ENCODE peak calls at places on chromosome 18, in nine cellular contexts. One of them, this sample, is unnamed.

GRCh38 chr18:76058146-76058545 is 436.9 kb downstream of the ZNF516 start:
- DNase-seq in stomach: no peak
- DNase-seq in K562: no peak
- DNase-seq in endothelial cell of umbilical vein: no peak
- DNase-seq in Panc1: no peak
- DNase-seq in spleen: no peak
- DNase-seq in HepG2: no peak
- DNase-seq in sigmoid colon: no peak
- DNase-seq in esophagus muscularis mucosa: peak; percentile 60
- DNase-seq in this sample: no peak

GRCh38 chr18:67285583-67285982 is 230.9 kb downstream of the DSEL start:
- DNase-seq in stomach: no peak
- DNase-seq in K562: no peak
- DNase-seq in endothelial cell of umbilical vein: no peak
- DNase-seq in Panc1: no peak
- DNase-seq in spleen: no peak
- DNase-seq in HepG2: no peak
- DNase-seq in sigmoid colon: no peak
- DNase-seq in esophagus muscularis mucosa: no peak
- DNase-seq in this sample: no peak

GRCh38 chr18:36993068-36993467 is 164.1 kb downstream of the KIAA1328 start:
- DNase-seq in stomach: no peak
- DNase-seq in K562: no peak
- DNase-seq in endothelial cell of umbilical vein: peak; percentile 21
- DNase-seq in Panc1: no peak
- DNase-seq in spleen: no peak
- DNase-seq in HepG2: no peak
- DNase-seq in sigmoid colon: no peak
- DNase-seq in esophagus muscularis mucosa: no peak
- DNase-seq in this sample: no peak

GRCh38 chr18:37231251-37231650 is 334.3 kb downstream of the CELF4 start:
- DNase-seq in stomach: no peak
- DNase-seq in K562: no peak
- DNase-seq in endothelial cell of umbilical vein: no peak
- DNase-seq in Panc1: no peak
- DNase-seq in spleen: no peak
- DNase-seq in HepG2: no peak
- DNase-seq in sigmoid colon: no peak
- DNase-seq in esophagus muscularis mucosa: no peak
- DNase-seq in this sample: no peak

GRCh38 chr18:21599585-21600525 is 649 bp downstream of the ESCO1 start:
- DNase-seq in stomach: peak; percentile 78
- DNase-seq in K562: peak; percentile 79
- DNase-seq in endothelial cell of umbilical vein: peak; percentile 30
- DNase-seq in Panc1: no peak
- DNase-seq in spleen: peak; percentile 95
- DNase-seq in HepG2: peak; percentile 62
- DNase-seq in sigmoid colon: peak; percentile 76
- DNase-seq in esophagus muscularis mucosa: peak; percentile 92
- DNase-seq in this sample: peak; percentile 73

GRCh38 chr18:61606068-61606660 is 272.9 kb downstream of the CDH20 start:
- DNase-seq in stomach: no peak
- DNase-seq in K562: no peak
- DNase-seq in endothelial cell of umbilical vein: no peak
- DNase-seq in Panc1: no peak
- DNase-seq in spleen: no peak
- DNase-seq in HepG2: no peak
- DNase-seq in sigmoid colon: no peak
- DNase-seq in esophagus muscularis mucosa: no peak
- DNase-seq in this sample: no peak

GRCh38 chr18:1075310-1075709 is 170.6 kb downstream of the ADCYAP1 start:
- DNase-seq in stomach: no peak
- DNase-seq in K562: no peak
- DNase-seq in endothelial cell of umbilical vein: no peak
- DNase-seq in Panc1: no peak
- DNase-seq in spleen: no peak
- DNase-seq in HepG2: no peak
- DNase-seq in sigmoid colon: no peak
- DNase-seq in esophagus muscularis mucosa: no peak
- DNase-seq in this sample: no peak

GRCh38 chr18:74994502-74995403 is 214.2 kb downstream of the PTGR3 start:
- DNase-seq in stomach: no peak
- DNase-seq in K562: no peak
- DNase-seq in endothelial cell of umbilical vein: peak; percentile 75
- DNase-seq in Panc1: peak; percentile 80
- DNase-seq in spleen: no peak
- DNase-seq in HepG2: no peak
- DNase-seq in sigmoid colon: no peak
- DNase-seq in esophagus muscularis mucosa: no peak
- DNase-seq in this sample: peak; percentile 38

GRCh38 chr18:62545098-62545497 is 22.3 kb downstream of the ZCCHC2 start:
- DNase-seq in stomach: no peak
- DNase-seq in K562: no peak
- DNase-seq in endothelial cell of umbilical vein: no peak
- DNase-seq in Panc1: no peak
- DNase-seq in spleen: no peak
- DNase-seq in HepG2: no peak
- DNase-seq in sigmoid colon: no peak
- DNase-seq in esophagus muscularis mucosa: no peak
- DNase-seq in this sample: no peak

GRCh38 chr18:46163941-46164499 is 59.8 kb downstream of the HAUS1 start:
- DNase-seq in stomach: no peak
- DNase-seq in K562: no peak
- DNase-seq in endothelial cell of umbilical vein: no peak
- DNase-seq in Panc1: no peak
- DNase-seq in spleen: no peak
- DNase-seq in HepG2: no peak
- DNase-seq in sigmoid colon: no peak
- DNase-seq in esophagus muscularis mucosa: no peak
- DNase-seq in this sample: no peak

GRCh38 chr18:77821892-77822291 is 572.2 kb downstream of the GALR1 start:
- DNase-seq in stomach: no peak
- DNase-seq in K562: no peak
- DNase-seq in endothelial cell of umbilical vein: no peak
- DNase-seq in Panc1: no peak
- DNase-seq in spleen: no peak
- DNase-seq in HepG2: no peak
- DNase-seq in sigmoid colon: no peak
- DNase-seq in esophagus muscularis mucosa: no peak
- DNase-seq in this sample: no peak

GRCh38 chr18:57397440-57397839 is 37.7 kb upstream of the ONECUT2 start:
- DNase-seq in stomach: no peak
- DNase-seq in K562: no peak
- DNase-seq in endothelial cell of umbilical vein: no peak
- DNase-seq in Panc1: peak; percentile 10
- DNase-seq in spleen: no peak
- DNase-seq in HepG2: no peak
- DNase-seq in sigmoid colon: no peak
- DNase-seq in esophagus muscularis mucosa: no peak
- DNase-seq in this sample: no peak

GRCh38 chr18:76203552-76203951 is 291.5 kb downstream of the ZNF516 start:
- DNase-seq in stomach: no peak
- DNase-seq in K562: no peak
- DNase-seq in endothelial cell of umbilical vein: no peak
- DNase-seq in Panc1: no peak
- DNase-seq in spleen: no peak
- DNase-seq in HepG2: no peak
- DNase-seq in sigmoid colon: no peak
- DNase-seq in esophagus muscularis mucosa: no peak
- DNase-seq in this sample: no peak

DNA sequence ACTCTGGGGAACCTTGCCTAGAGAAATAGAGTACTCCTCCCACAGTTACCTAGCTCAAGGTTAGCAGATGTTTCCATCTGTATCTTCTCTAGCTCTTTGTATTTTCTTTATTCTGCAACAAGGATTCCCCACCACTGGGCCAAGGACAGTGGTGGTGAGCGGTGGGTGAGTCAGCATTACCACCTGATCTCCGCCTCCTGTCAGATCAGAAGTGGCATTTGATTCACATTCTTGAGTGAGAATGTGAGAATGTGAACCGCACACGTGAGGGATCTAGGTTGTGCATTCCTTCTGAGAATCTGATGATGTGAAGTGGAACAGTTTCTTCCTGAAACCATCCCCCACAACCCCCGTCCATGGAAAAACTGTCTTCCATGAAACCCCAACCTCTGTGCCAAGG is 9.0 kb downstream of the EPB41L3 start:
- DNase-seq in stomach: no peak
- DNase-seq in K562: no peak
- DNase-seq in endothelial cell of umbilical vein: no peak
- DNase-seq in Panc1: no peak
- DNase-seq in spleen: no peak
- DNase-seq in HepG2: no peak
- DNase-seq in sigmoid colon: no peak
- DNase-seq in esophagus muscularis mucosa: no peak
- DNase-seq in this sample: no peak
- TF ChIP-seq POLR2AphosphoS5 in stomach: no peak
- TF ChIP-seq POLR2AphosphoS5 in K562: no peak
- TF ChIP-seq POLR2AphosphoS5 in endothelial cell of umbilical vein: no peak
- TF ChIP-seq POLR2AphosphoS5 in Panc1: no peak
- TF ChIP-seq POLR2AphosphoS5 in spleen: no peak
- TF ChIP-seq POLR2AphosphoS5 in HepG2: no peak
- TF ChIP-seq POLR2AphosphoS5 in sigmoid colon: no peak
- TF ChIP-seq POLR2AphosphoS5 in esophagus muscularis mucosa: no peak
- TF ChIP-seq POLR2AphosphoS5 in this sample: no peak

GRCh38 chr18:33205777-33206176 is 234.7 kb downstream of the CCDC178 start:
- DNase-seq in stomach: no peak
- DNase-seq in K562: no peak
- DNase-seq in endothelial cell of umbilical vein: no peak
- DNase-seq in Panc1: no peak
- DNase-seq in spleen: no peak
- DNase-seq in HepG2: no peak
- DNase-seq in sigmoid colon: no peak
- DNase-seq in esophagus muscularis mucosa: no peak
- DNase-seq in this sample: no peak

GRCh38 chr18:33195795-33196194 is 244.7 kb downstream of the CCDC178 start:
- DNase-seq in stomach: no peak
- DNase-seq in K562: no peak
- DNase-seq in endothelial cell of umbilical vein: no peak
- DNase-seq in Panc1: no peak
- DNase-seq in spleen: no peak
- DNase-seq in HepG2: no peak
- DNase-seq in sigmoid colon: no peak
- DNase-seq in esophagus muscularis mucosa: no peak
- DNase-seq in this sample: no peak

GRCh38 chr18:33201509-33201926 is 239.0 kb downstream of the CCDC178 start:
- DNase-seq in stomach: no peak
- DNase-seq in K562: no peak
- DNase-seq in endothelial cell of umbilical vein: peak; percentile 75
- DNase-seq in Panc1: no peak
- DNase-seq in spleen: no peak
- DNase-seq in HepG2: peak; percentile 22
- DNase-seq in sigmoid colon: no peak
- DNase-seq in esophagus muscularis mucosa: no peak
- DNase-seq in this sample: peak; percentile 9
- TF ChIP-seq CTCF in stomach: no peak
- TF ChIP-seq CTCF in K562: no peak
- TF ChIP-seq CTCF in endothelial cell of umbilical vein: peak; percentile 77
- TF ChIP-seq CTCF in Panc1: peak; percentile 64
- TF ChIP-seq CTCF in spleen: peak; percentile 37
- TF ChIP-seq CTCF in HepG2: peak; percentile 37
- TF ChIP-seq CTCF in sigmoid colon: no peak
- TF ChIP-seq CTCF in esophagus muscularis mucosa: no peak
- TF ChIP-seq CTCF in this sample: peak; percentile 32

GRCh38 chr18:49525981-49526380 is 35.9 kb upstream of the LIPG start:
- DNase-seq in stomach: no peak
- DNase-seq in K562: no peak
- DNase-seq in endothelial cell of umbilical vein: no peak
- DNase-seq in Panc1: no peak
- DNase-seq in spleen: peak; percentile 13
- DNase-seq in HepG2: no peak
- DNase-seq in sigmoid colon: no peak
- DNase-seq in esophagus muscularis mucosa: peak; percentile 91
- DNase-seq in this sample: no peak

GRCh38 chr18:49524951-49525350 is 36.9 kb upstream of the LIPG start:
- DNase-seq in stomach: no peak
- DNase-seq in K562: no peak
- DNase-seq in endothelial cell of umbilical vein: no peak
- DNase-seq in Panc1: no peak
- DNase-seq in spleen: peak; percentile 43
- DNase-seq in HepG2: no peak
- DNase-seq in sigmoid colon: no peak
- DNase-seq in esophagus muscularis mucosa: peak; percentile 57
- DNase-seq in this sample: no peak

GRCh38 chr18:49529596-49529995 is 32.3 kb upstream of the LIPG start:
- DNase-seq in stomach: no peak
- DNase-seq in K562: no peak
- DNase-seq in endothelial cell of umbilical vein: no peak
- DNase-seq in Panc1: no peak
- DNase-seq in spleen: no peak
- DNase-seq in HepG2: no peak
- DNase-seq in sigmoid colon: no peak
- DNase-seq in esophagus muscularis mucosa: no peak
- DNase-seq in this sample: no peak

GRCh38 chr18:49524349-49524748 is 37.3 kb upstream of the C18orf32 start:
- DNase-seq in stomach: no peak
- DNase-seq in K562: peak; percentile 50
- DNase-seq in endothelial cell of umbilical vein: peak; percentile 5
- DNase-seq in Panc1: no peak
- DNase-seq in spleen: peak; percentile 13
- DNase-seq in HepG2: no peak
- DNase-seq in sigmoid colon: no peak
- DNase-seq in esophagus muscularis mucosa: peak; percentile 64
- DNase-seq in this sample: no peak

GRCh38 chr18:49527631-49528327 is 34.1 kb upstream of the LIPG start:
- DNase-seq in stomach: no peak
- DNase-seq in K562: no peak
- DNase-seq in endothelial cell of umbilical vein: no peak
- DNase-seq in Panc1: no peak
- DNase-seq in spleen: no peak
- DNase-seq in HepG2: no peak
- DNase-seq in sigmoid colon: no peak
- DNase-seq in esophagus muscularis mucosa: no peak
- DNase-seq in this sample: no peak
- H3K27ac ChIP-seq in stomach: no peak overlapping the region
- H3K27ac ChIP-seq in K562: no peak overlapping the region
- H3K27ac ChIP-seq in endothelial cell of umbilical vein: no peak overlapping the region
- H3K27ac ChIP-seq in Panc1: no peak overlapping the region
- H3K27ac ChIP-seq in spleen: no peak overlapping the region
- H3K27ac ChIP-seq in HepG2: no peak overlapping the region
- H3K27ac ChIP-seq in sigmoid colon: no peak overlapping the region
- H3K27ac ChIP-seq in esophagus muscularis mucosa: no peak overlapping the region
- H3K27ac ChIP-seq in this sample: no peak overlapping the region

GRCh38 chr18:52392160-52392559 is 52.2 kb downstream of the DCC start:
- DNase-seq in stomach: no peak
- DNase-seq in K562: no peak
- DNase-seq in endothelial cell of umbilical vein: no peak
- DNase-seq in Panc1: no peak
- DNase-seq in spleen: no peak
- DNase-seq in HepG2: no peak
- DNase-seq in sigmoid colon: no peak
- DNase-seq in esophagus muscularis mucosa: no peak
- DNase-seq in this sample: no peak

DNA sequence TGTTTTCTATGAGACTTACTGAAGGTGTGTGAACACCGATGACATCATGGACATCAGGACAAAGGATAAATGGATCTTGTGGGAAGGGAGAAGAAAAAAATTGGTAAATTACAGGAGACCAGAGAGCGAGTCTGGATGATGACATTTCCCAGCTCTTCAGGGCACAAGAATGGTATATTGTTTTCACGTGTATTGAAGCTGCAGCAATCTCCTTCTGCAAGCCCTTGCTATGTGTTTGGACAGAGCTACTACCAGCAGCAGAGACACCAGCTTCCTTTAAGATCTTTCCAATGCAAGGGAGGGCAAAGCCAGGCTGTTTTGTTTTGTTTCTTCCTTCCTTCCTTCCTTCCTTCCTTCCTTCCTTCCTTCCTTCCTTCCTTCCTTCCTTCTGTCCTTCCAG is 47.2 kb downstream of the DCC start:
- DNase-seq in stomach: no peak
- DNase-seq in K562: no peak
- DNase-seq in endothelial cell of umbilical vein: no peak
- DNase-seq in Panc1: no peak
- DNase-seq in spleen: no peak
- DNase-seq in HepG2: no peak
- DNase-seq in sigmoid colon: no peak
- DNase-seq in esophagus muscularis mucosa: no peak
- DNase-seq in this sample: no peak
- TF ChIP-seq POLR2AphosphoS5 in stomach: no peak
- TF ChIP-seq POLR2AphosphoS5 in K562: no peak
- TF ChIP-seq POLR2AphosphoS5 in endothelial cell of umbilical vein: no peak
- TF ChIP-seq POLR2AphosphoS5 in Panc1: no peak
- TF ChIP-seq POLR2AphosphoS5 in spleen: no peak
- TF ChIP-seq POLR2AphosphoS5 in HepG2: no peak
- TF ChIP-seq POLR2AphosphoS5 in sigmoid colon: no peak
- TF ChIP-seq POLR2AphosphoS5 in esophagus muscularis mucosa: no peak
- TF ChIP-seq POLR2AphosphoS5 in this sample: no peak

This sample was measured in transverse colon.